ENCODE peak calls at places on chromosomes 16 and 17, in nine cellular contexts. Z is OCI-LY7, G is foreskin fibroblast, C is AG04450, R is gastrocnemius medialis, U is thyroid gland, H is stomach, F is heart right ventricle, D is K562. Q is an unnamed sample.

GRCh38 chr17:44502598-44503079 is 567 bp downstream of the GPATCH8 start:
- DNase-seq in Z (peak; percentile 21), G (peak; percentile 38), C (no peak), R (no peak), U (peak; percentile 11), H (peak; percentile 26), F (no peak), D (no peak), Q (no peak)

GRCh38 chr17:12089809-12090384 is 69.2 kb downstream of the MAP2K4 start:
- DNase-seq in Z (no peak), G (peak; percentile 62), C (peak; percentile 30), R (no peak), U (no peak), H (no peak), F (no peak), D (peak; percentile 5), Q (peak; percentile 17)

GRCh38 chr17:78256705-78257559 is 25.5 kb downstream of the TMEM235 start:
- DNase-seq in Z (no peak), G (no peak), C (no peak), R (no peak), U (no peak), H (no peak), F (no peak), D (no peak), Q (no peak)

GRCh38 chr16:1054660-1055556 is 17.6 kb upstream of the SSTR5 start:
- DNase-seq in Z (peak; percentile 7), G (peak; percentile 79), C (peak; percentile 18), R (peak; percentile 52), U (peak; percentile 65), H (peak; percentile 68), F (peak; percentile 69), D (peak; percentile 68), Q (no peak)

GRCh38 chr16:81004646-81005353 is 1.9 kb downstream of the CMC2 start:
- DNase-seq in Z (peak; percentile 78), G (peak; percentile 77), C (peak; percentile 32), R (no peak), U (peak; percentile 29), H (no peak), F (no peak), D (no peak), Q (no peak)

GRCh38 chr16:20822451-20823128 is 16.3 kb downstream of the REXO5 start:
- DNase-seq in Z (no peak), G (no peak), C (no peak), R (no peak), U (no peak), H (no peak), F (no peak), D (no peak), Q (no peak)

GRCh38 chr17:45410144-45411091 is 22.3 kb downstream of the ARHGAP27 start:
- DNase-seq in Z (peak; percentile 84), G (no peak), C (no peak), R (no peak), U (peak; percentile 53), H (no peak), F (no peak), D (no peak), Q (no peak)

GRCh38 chr17:60173304-60173807 is 23.6 kb downstream of the CA4 start:
- DNase-seq in Z (no peak), G (peak; percentile 52), C (no peak), R (no peak), U (no peak), H (no peak), F (no peak), D (no peak), Q (no peak)

GRCh38 chr17:68326681-68327080 is 35.4 kb downstream of the ARSG start:
- DNase-seq in Z (no peak), G (peak; percentile 46), C (no peak), R (no peak), U (no peak), H (no peak), F (no peak), D (no peak), Q (no peak)

GRCh38 chr17:55286681-55287589 is 22.2 kb downstream of the HLF start:
- DNase-seq in Z (no peak), G (peak; percentile 86), C (no peak), R (no peak), U (no peak), H (peak; percentile 78), F (no peak), D (no peak), Q (no peak)

GRCh38 chr16:88503374-88503770 is 50.3 kb downstream of the ZFPM1 start:
- DNase-seq in Z (no peak), G (peak; percentile 25), C (no peak), R (no peak), U (no peak), H (peak; percentile 68), F (no peak), D (no peak), Q (no peak)

GRCh38 chr17:15261063-15261817 is 3.9 kb downstream of the PMP22 start:
- DNase-seq in Z (no peak), G (peak; percentile 80), C (no peak), R (peak; percentile 80), U (peak; percentile 76), H (peak; percentile 36), F (peak; percentile 66), D (peak; percentile 15), Q (no peak)

GRCh38 chr17:64706224-64707076 is 44.3 kb upstream of the SMURF2 start:
- DNase-seq in Z (no peak), G (peak; percentile 30), C (no peak), R (no peak), U (no peak), H (no peak), F (no peak), D (no peak), Q (no peak)

GRCh38 chr17:79986441-79987186 is 49.1 kb downstream of the TBC1D16 start:
- DNase-seq in Z (no peak), G (peak; percentile 85), C (no peak), R (no peak), U (no peak), H (no peak), F (no peak), D (no peak), Q (no peak)

GRCh38 chr17:29331330-29331729 is 37.4 kb upstream of the NUFIP2 start:
- DNase-seq in Z (no peak), G (no peak), C (no peak), R (no peak), U (no peak), H (no peak), F (no peak), D (no peak), Q (no peak)

GRCh38 chr16:46730801-46731690 is 17.1 kb downstream of the MYLK3 start:
- DNase-seq in Z (no peak), G (no peak), C (no peak), R (no peak), U (no peak), H (peak; percentile 13), F (no peak), D (no peak), Q (no peak)

GRCh38 chr17:15934866-15935265 is 10.1 kb upstream of the ADORA2B start:
- DNase-seq in Z (no peak), G (no peak), C (no peak), R (no peak), U (no peak), H (no peak), F (no peak), D (no peak), Q (no peak)

GRCh38 chr17:46072998-46073397 is 73.9 kb downstream of the STH start:
- DNase-seq in Z (no peak), G (peak; percentile 70), C (peak; percentile 30), R (no peak), U (no peak), H (no peak), F (no peak), D (no peak), Q (no peak)

GRCh38 chr17:50562266-50563094 is 2.0 kb downstream of the CACNA1G start:
- DNase-seq in Z (no peak), G (peak; percentile 26), C (no peak), R (no peak), U (no peak), H (no peak), F (no peak), D (no peak), Q (no peak)

DNA sequence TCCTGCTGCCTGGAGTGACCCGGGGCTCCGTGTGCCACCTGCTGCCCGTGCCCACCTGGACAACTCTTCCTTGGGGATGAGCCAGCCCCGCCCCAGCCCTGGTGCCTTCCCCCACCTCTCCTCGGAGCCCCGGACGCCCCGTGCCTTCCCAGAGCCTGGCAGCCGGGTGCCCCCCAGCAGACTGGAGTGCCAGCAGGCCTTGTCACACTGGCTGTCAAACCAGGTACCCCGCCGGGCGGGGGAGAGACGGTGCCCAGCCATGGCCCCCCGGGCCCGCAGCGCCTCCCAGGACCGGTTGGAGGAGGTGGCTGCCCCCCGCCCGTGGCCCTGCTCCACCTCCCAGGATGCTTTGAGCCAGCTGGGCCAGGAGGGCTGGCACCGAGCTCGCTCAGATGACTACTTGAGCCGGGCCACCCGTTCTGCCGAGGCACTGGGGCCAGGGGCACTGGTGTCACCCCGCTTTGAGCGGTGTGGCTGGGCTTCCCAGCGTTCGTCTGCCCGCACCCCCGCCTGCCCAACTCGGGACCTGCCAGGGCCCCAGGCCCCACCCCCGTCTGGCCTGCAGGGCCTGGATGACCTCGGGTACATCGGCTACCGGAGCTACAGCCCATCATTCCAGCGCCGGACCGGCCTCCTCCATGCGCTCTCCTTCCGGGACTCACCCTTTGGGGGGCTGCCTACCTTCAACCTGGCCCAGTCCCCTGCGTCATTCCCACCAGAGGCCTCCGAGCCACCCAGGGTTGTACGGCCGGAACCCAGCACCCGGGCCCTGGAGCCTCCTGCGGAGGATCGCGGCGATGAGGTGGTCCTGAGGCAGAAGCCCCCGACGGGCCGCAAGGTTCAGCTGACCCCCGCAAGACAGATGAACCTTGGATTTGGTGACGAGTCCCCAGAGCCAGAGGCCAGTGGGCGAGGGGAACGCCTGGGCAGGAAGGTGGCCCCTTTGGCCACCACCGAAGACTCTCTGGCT is 38.4 kb downstream of the ARHGAP23 start:
- DNase-seq in Z (no peak), G (no peak), C (no peak), R (no peak), U (no peak), H (no peak), F (no peak), D (no peak), Q (no peak)
- TF ChIP-seq CTCF in Z (no peak), G (no peak), C (no peak), R (no peak), U (no peak), H (no peak), F (no peak), D (no peak), Q (no peak)

GRCh38 chr16:4852221-4852872 is 5.1 kb downstream of the UBN1 start:
- DNase-seq in Z (no peak), G (peak; percentile 67), C (no peak), R (no peak), U (no peak), H (no peak), F (no peak), D (peak; percentile 51), Q (no peak)
- H3K4me3 ChIP-seq in Z (no peak overlapping the region), G (no peak overlapping the region), C (no peak overlapping the region), R (no peak overlapping the region), U (no peak overlapping the region), H (no peak overlapping the region), F (no peak overlapping the region), D (no peak overlapping the region), Q (no peak overlapping the region)

GRCh38 chr17:70648166-70648565 is 478.8 kb downstream of the KCNJ2 start:
- DNase-seq in Z (no peak), G (no peak), C (no peak), R (no peak), U (no peak), H (no peak), F (no peak), D (no peak), Q (no peak)
- TF ChIP-seq CTCF in Z (no peak), G (no peak), C (no peak), R (no peak), U (no peak), H (no peak), F (no peak), D (no peak), Q (no peak)

GRCh38 chr16:72277749-72278148 is 105.8 kb upstream of the PMFBP1 start:
- DNase-seq in Z (no peak), G (no peak), C (no peak), R (no peak), U (no peak), H (no peak), F (no peak), D (no peak), Q (no peak)
- H3K4me3 ChIP-seq in Z (no peak overlapping the region), G (no peak overlapping the region), C (no peak overlapping the region), R (no peak overlapping the region), U (no peak overlapping the region), H (no peak overlapping the region), F (no peak overlapping the region), D (no peak overlapping the region), Q (no peak overlapping the region)